ENCODE peak calls at places on chromosomes 2 and 18, in seven cellular contexts. Z, Y, I, B, A, M and R are unnamed samples. For H3K4me1, the result is how much of the 10 kb centered on the place peaks cover.

GRCh38 chr2:159206736-159207380 is 79.6 kb downstream of the WDSUB1 start:
- DNase-seq in Z (no peak), Y (no peak), I (no peak), B (no peak), A (no peak), M (no peak), R (no peak)

GRCh38 chr2:218879881-218880748 is 537 bp upstream of the WNT10A start:
- DNase-seq in Z (peak), Y (no peak), I (no peak), B (peak), A (no peak), M (no peak), R (no peak)

GRCh38 chr2:16546128-16546754 is 119.4 kb downstream of the CYRIA start:
- DNase-seq in Z (no peak), Y (peak), I (no peak), B (no peak), A (peak), M (no peak), R (peak)

GRCh38 chr18:36381075-36381474 is 83.6 kb downstream of the FHOD3 start:
- DNase-seq in Z (no peak), Y (no peak), I (no peak), B (no peak), A (no peak), M (no peak), R (no peak)

GRCh38 chr2:171667041-171667440 is 20.2 kb upstream of the DYNC1I2 start:
- DNase-seq in Z (no peak), Y (no peak), I (no peak), B (no peak), A (no peak), M (no peak), R (no peak)

GRCh38 chr18:48838921-48839818 is 111.6 kb downstream of the SMAD7 start:
- DNase-seq in Z (no peak), Y (no peak), I (no peak), B (no peak), A (no peak), M (no peak), R (no peak)

GRCh38 chr2:65435625-65436168 is 3.3 kb upstream of the SPRED2 start:
- DNase-seq in Z (peak), Y (peak), I (peak), B (peak), A (peak), M (peak), R (peak)

GRCh38 chr2:196225213-196225612 is 53.8 kb upstream of the STK17B start:
- DNase-seq in Z (no peak), Y (no peak), I (no peak), B (no peak), A (no peak), M (no peak), R (no peak)

GRCh38 chr18:711693-712400 is 583 bp downstream of the ENOSF1 start:
- DNase-seq in Z (peak), Y (peak), I (peak), B (peak), A (peak), M (peak), R (peak)

GRCh38 chr2:11073251-11073650 is 82.0 kb upstream of the SLC66A3 start:
- DNase-seq in Z (peak), Y (peak), I (peak), B (no peak), A (peak), M (no peak), R (no peak)

GRCh38 chr2:26299488-26300092 is 46.4 kb upstream of the SELENOI start:
- DNase-seq in Z (peak), Y (no peak), I (peak), B (peak), A (no peak), M (no peak), R (peak)

GRCh38 chr2:75130171-75130570 is 69.1 kb downstream of the TACR1 start:
- DNase-seq in Z (no peak), Y (no peak), I (no peak), B (peak), A (peak), M (no peak), R (no peak)

GRCh38 chr18:13436596-13436995 is 218.0 kb downstream of the LDLRAD4 start:
- DNase-seq in Z (no peak), Y (no peak), I (no peak), B (no peak), A (no peak), M (peak), R (no peak)

GRCh38 chr18:75269140-75269676 is 58.6 kb downstream of the TSHZ1 start:
- DNase-seq in Z (no peak), Y (no peak), I (no peak), B (no peak), A (no peak), M (no peak), R (no peak)

GRCh38 chr2:217977840-217978535 is 24.8 kb downstream of the TNS1 start:
- DNase-seq in Z (no peak), Y (no peak), I (no peak), B (no peak), A (no peak), M (peak), R (no peak)

GRCh38 chr2:230124235-230124634 is 55.5 kb upstream of the SLC16A14 start:
- DNase-seq in Z (no peak), Y (peak), I (no peak), B (no peak), A (no peak), M (no peak), R (no peak)

GRCh38 chr18:36350839-36351474 is 53.4 kb downstream of the FHOD3 start:
- DNase-seq in Z (no peak), Y (no peak), I (no peak), B (no peak), A (no peak), M (no peak), R (no peak)

GRCh38 chr2:241724259-241724974 is 10.0 kb upstream of the D2HGDH start:
- DNase-seq in Z (no peak), Y (no peak), I (no peak), B (no peak), A (no peak), M (no peak), R (no peak)

GRCh38 chr18:79608535-79608934 is 71.1 kb upstream of the CTDP1 start:
- DNase-seq in Z (no peak), Y (no peak), I (no peak), B (peak), A (no peak), M (peak), R (no peak)

GRCh38 chr2:235523486-235524150 is 29.8 kb downstream of the AGAP1 start:
- DNase-seq in Z (no peak), Y (no peak), I (no peak), B (no peak), A (no peak), M (no peak), R (no peak)

GRCh38 chr2:241772063-241772499 is 4.5 kb upstream of the GAL3ST2 start:
- DNase-seq in Z (no peak), Y (no peak), I (no peak), B (no peak), A (no peak), M (no peak), R (no peak)

GRCh38 chr2:218428846-218429558 is 10.1 kb downstream of the VIL1 start:
- DNase-seq in Z (no peak), Y (no peak), I (no peak), B (no peak), A (no peak), M (no peak), R (no peak)

GRCh38 chr2:18883626-18884456 is 294.5 kb upstream of the NT5C1B start:
- DNase-seq in Z (no peak), Y (no peak), I (no peak), B (no peak), A (peak), M (no peak), R (peak)

GRCh38 chr2:64750001-64750816 is 96.5 kb upstream of the SERTAD2 start:
- DNase-seq in Z (peak), Y (peak), I (peak), B (peak), A (peak), M (peak), R (peak)

GRCh38 chr2:201432551-201433388 is 18.5 kb downstream of the TRAK2 start:
- DNase-seq in Z (no peak), Y (peak), I (peak), B (no peak), A (no peak), M (peak), R (no peak)

GRCh38 chr2:47065771-47066380 is 89.2 kb downstream of the STPG4 start:
- DNase-seq in Z (peak), Y (no peak), I (no peak), B (no peak), A (no peak), M (no peak), R (no peak)

GRCh38 chr2:61340242-61340641 is 130.6 kb downstream of the USP34 start:
- DNase-seq in Z (no peak), Y (no peak), I (no peak), B (no peak), A (peak), M (no peak), R (no peak)

GRCh38 chr2:8023241-8023640 is 658.6 kb upstream of the ID2 start:
- DNase-seq in Z (no peak), Y (no peak), I (no peak), B (peak), A (no peak), M (no peak), R (no peak)

GRCh38 chr2:57443985-57444501 is 602.6 kb upstream of the VRK2 start:
- DNase-seq in Z (no peak), Y (no peak), I (no peak), B (peak), A (no peak), M (no peak), R (no peak)

GRCh38 chr2:176158306-176158643 is 1.2 kb downstream of the HOXD3 start:
- DNase-seq in Z (no peak), Y (no peak), I (no peak), B (no peak), A (no peak), M (no peak), R (no peak)

GRCh38 chr2:218607436-218608115 is at the start of gene PLCD4:
- DNase-seq in Z (peak), Y (no peak), I (no peak), B (no peak), A (peak), M (peak), R (no peak)

GRCh38 chr2:61288070-61288841 is 126.3 kb downstream of the C2orf74 start:
- DNase-seq in Z (no peak), Y (peak), I (no peak), B (no peak), A (no peak), M (no peak), R (no peak)

GRCh38 chr2:127490283-127490682 is 36.0 kb downstream of the IWS1 start:
- DNase-seq in Z (no peak), Y (no peak), I (no peak), B (no peak), A (no peak), M (no peak), R (no peak)

GRCh38 chr2:127485051-127485693 is 41.1 kb downstream of the IWS1 start:
- DNase-seq in Z (no peak), Y (no peak), I (no peak), B (no peak), A (no peak), M (no peak), R (no peak)

GRCh38 chr2:127486247-127486912 is 39.9 kb downstream of the IWS1 start:
- DNase-seq in Z (no peak), Y (no peak), I (no peak), B (no peak), A (no peak), M (no peak), R (no peak)

GRCh38 chr2:127482031-127482430 is 44.3 kb downstream of the IWS1 start:
- DNase-seq in Z (no peak), Y (no peak), I (no peak), B (no peak), A (no peak), M (no peak), R (no peak)

GRCh38 chr2:127485694-127486071 is 40.6 kb downstream of the IWS1 start:
- DNase-seq in Z (no peak), Y (no peak), I (no peak), B (no peak), A (no peak), M (no peak), R (no peak)
- H3K4me3 ChIP-seq in Z (no peak), Y (no peak), I (no peak), B (no peak), A (no peak), M (no peak), R (no peak)

DNA sequence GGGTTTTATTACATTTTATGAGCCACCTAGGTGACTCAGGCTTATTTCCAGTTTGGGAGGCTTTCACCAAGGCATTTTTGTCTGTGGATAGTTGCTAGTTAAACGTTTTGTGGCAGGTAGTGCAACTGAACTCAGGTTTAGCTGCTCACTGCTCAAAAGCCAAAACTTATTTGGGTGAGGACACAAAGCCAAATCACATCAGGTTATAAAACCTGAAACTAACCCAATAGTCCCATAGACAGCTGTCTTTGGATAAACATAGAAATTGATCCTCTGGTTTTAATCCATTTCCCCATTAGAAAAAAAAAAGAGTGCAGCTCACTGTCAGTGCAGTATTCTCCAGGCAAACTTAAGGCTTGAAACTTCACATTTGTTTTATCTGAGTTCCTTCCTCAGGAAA is 362.6 kb upstream of the TFPI start:
- DNase-seq in Z (no peak), Y (no peak), I (no peak), B (no peak), A (no peak), M (no peak), R (no peak)
- TF ChIP-seq EP300 in Z (no peak), Y (no peak), I (no peak), B (no peak), A (no peak), M (no peak), R (no peak)

GRCh38 chr2:100997509-100998234 is 4.4 kb upstream of the RPL31 start:
- DNase-seq in Z (no peak), Y (no peak), I (no peak), B (no peak), A (no peak), M (no peak), R (no peak)
- H3K4me1 ChIP-seq in Z (under half), Y (under half), I (under half), B (under half), A (under half), M (under half), R (under half)

GRCh38 chr2:21037671-21038108 is 6.2 kb downstream of the APOB start:
- DNase-seq in Z (no peak), Y (no peak), I (no peak), B (no peak), A (no peak), M (no peak), R (no peak)

GRCh38 chr2:21034972-21035279 is 8.9 kb downstream of the APOB start:
- DNase-seq in Z (no peak), Y (no peak), I (no peak), B (no peak), A (no peak), M (no peak), R (no peak)

GRCh38 chr2:21036708-21037670 is 6.9 kb downstream of the APOB start:
- DNase-seq in Z (no peak), Y (no peak), I (no peak), B (no peak), A (no peak), M (no peak), R (no peak)

GRCh38 chr2:21035282-21035973 is 8.4 kb downstream of the APOB start:
- DNase-seq in Z (no peak), Y (no peak), I (no peak), B (no peak), A (no peak), M (no peak), R (no peak)

GRCh38 chr2:21035974-21036707 is 7.7 kb downstream of the APOB start:
- DNase-seq in Z (no peak), Y (no peak), I (no peak), B (no peak), A (no peak), M (no peak), R (no peak)
- H3K4me3 ChIP-seq in Z (no peak), Y (no peak), I (no peak), B (no peak), A (no peak), M (no peak), R (no peak)

DNA sequence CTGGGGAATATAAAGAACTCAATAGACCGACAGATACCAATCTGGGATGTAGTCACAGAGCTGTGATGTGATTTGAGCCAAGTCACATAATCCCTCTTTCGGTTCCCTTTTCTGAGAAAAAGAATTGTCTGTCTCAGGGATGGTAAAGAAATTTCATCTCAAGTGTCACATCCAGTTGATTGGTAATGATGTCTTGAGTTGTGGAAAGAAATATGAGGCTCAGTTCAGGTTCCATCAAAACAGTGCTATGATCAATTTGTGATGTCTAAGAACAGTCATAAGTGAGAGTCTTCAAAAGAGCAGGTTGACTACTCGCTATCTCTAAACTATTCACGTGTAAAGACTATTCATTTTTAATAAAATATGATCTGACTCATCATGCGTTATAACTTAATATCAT is 223.3 kb downstream of the METTL4 start:
- DNase-seq in Z (no peak), Y (no peak), I (no peak), B (no peak), A (no peak), M (no peak), R (no peak)
- TF ChIP-seq EP300 in Z (no peak), Y (no peak), I (no peak), B (no peak), A (no peak), M (no peak), R (no peak)

GRCh38 chr2:231184319-231184718 is 14.1 kb upstream of the ARMC9 start:
- DNase-seq in Z (no peak), Y (no peak), I (no peak), B (no peak), A (no peak), M (peak), R (no peak)

GRCh38 chr2:231186325-231186724 is 12.1 kb upstream of the ARMC9 start:
- DNase-seq in Z (no peak), Y (no peak), I (no peak), B (no peak), A (no peak), M (peak), R (no peak)

GRCh38 chr2:231185886-231186285 is 12.5 kb upstream of the ARMC9 start:
- DNase-seq in Z (no peak), Y (no peak), I (peak), B (no peak), A (no peak), M (peak), R (no peak)

GRCh38 chr2:231183851-231184250 is 14.6 kb upstream of the ARMC9 start:
- DNase-seq in Z (no peak), Y (no peak), I (no peak), B (no peak), A (no peak), M (peak), R (no peak)

DNA sequence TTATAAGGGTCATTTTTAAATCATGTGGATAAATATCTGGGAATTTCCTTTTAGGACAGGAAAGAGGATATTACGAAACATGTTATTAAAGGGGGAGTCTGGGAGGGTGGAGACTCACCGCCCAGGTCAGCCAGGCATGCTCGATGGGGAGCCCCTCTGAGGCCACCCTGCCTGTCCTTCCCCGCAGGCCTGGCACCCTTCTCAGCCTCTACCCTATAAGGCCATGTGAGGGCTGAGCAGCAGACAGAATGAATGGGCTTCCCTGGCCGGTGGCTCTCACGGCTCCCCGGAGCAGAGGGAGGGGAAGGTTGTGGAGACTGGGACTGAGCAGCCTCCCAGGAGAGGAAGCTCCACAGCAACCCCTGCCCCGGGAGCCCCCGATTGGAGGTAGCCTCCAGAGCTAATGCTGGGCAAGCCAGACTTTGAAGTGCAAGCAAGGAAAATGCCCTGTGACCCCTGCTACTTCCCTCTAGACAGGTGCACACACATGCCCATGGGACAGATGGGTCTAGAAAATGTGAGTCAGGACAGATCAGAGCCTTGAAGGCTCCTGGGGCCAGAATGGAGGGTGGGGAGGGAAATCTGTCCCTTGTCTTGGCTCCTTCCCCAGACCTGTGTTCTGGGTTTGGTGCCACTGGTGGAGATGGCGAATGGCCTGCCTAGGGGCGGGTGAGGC is 13.2 kb upstream of the ARMC9 start:
- DNase-seq in Z (no peak), Y (no peak), I (no peak), B (no peak), A (no peak), M (peak), R (no peak)
- H3K4me1 ChIP-seq in Z (under half), Y (under half), I (under half), B (under half), A (under half), M (under half), R (under half)

GRCh38 chr2:974454-974853 is 23.8 kb downstream of the SNTG2 start:
- DNase-seq in Z (no peak), Y (no peak), I (no peak), B (no peak), A (no peak), M (no peak), R (no peak)

GRCh38 chr2:981258-981657 is 30.6 kb downstream of the SNTG2 start:
- DNase-seq in Z (no peak), Y (no peak), I (no peak), B (no peak), A (no peak), M (no peak), R (no peak)

GRCh38 chr2:975095-975494 is 24.4 kb downstream of the SNTG2 start:
- DNase-seq in Z (no peak), Y (no peak), I (no peak), B (no peak), A (no peak), M (no peak), R (no peak)

GRCh38 chr2:981759-982158 is 31.1 kb downstream of the SNTG2 start:
- DNase-seq in Z (no peak), Y (no peak), I (no peak), B (no peak), A (no peak), M (no peak), R (no peak)

GRCh38 chr2:979286-979928 is 28.8 kb downstream of the SNTG2 start:
- DNase-seq in Z (no peak), Y (no peak), I (no peak), B (no peak), A (no peak), M (no peak), R (no peak)
- H3K4me3 ChIP-seq in Z (no peak), Y (no peak), I (no peak), B (no peak), A (no peak), M (no peak), R (no peak)